ENCODE peak calls at places on chromosomes 6 and 20, in ten cellular contexts. R is breast epithelium, U is Panc1, P is HCT116, T is transverse colon, W is GM23338, A is SK-N-SH, F is SK-N-MC, D is prostate gland, Q is K562. O is an unnamed sample.

GRCh38 chr6:32176476-32177181 is 745 bp upstream of the AGPAT1 start:
- DNase-seq in T (no peak), F (no peak), U (no peak), A (no peak), P (no peak), W (no peak), Q (no peak), R (no peak), D (no peak), O (no peak)

GRCh38 chr20:62416651-62417637 is 9.9 kb upstream of the CABLES2 start:
- DNase-seq in R (no peak), P (no peak), D (no peak), W (no peak), F (no peak), U (no peak), Q (no peak), T (no peak), A (no peak), O (no peak)

GRCh38 chr6:136334853-136335252 is 45.2 kb upstream of the BCLAF1 start:
- DNase-seq in F (no peak), T (no peak), Q (no peak), W (peak; percentile 74), P (no peak), A (no peak), D (no peak), U (no peak), R (no peak), O (no peak)

GRCh38 chr6:98894810-98895209 is 52.9 kb downstream of the FBXL4 start:
- DNase-seq in D (no peak), P (no peak), T (no peak), U (no peak), W (no peak), R (no peak), F (no peak), A (no peak), Q (no peak), O (no peak)

GRCh38 chr6:23412770-23413169 is 713.2 kb upstream of the NRSN1 start:
- DNase-seq in W (no peak), F (no peak), Q (no peak), R (no peak), P (no peak), T (no peak), A (no peak), D (no peak), U (no peak), O (no peak)

GRCh38 chr6:8749449-8749848 is 314.1 kb upstream of the SLC35B3 start:
- DNase-seq in U (no peak), Q (no peak), F (peak; percentile 8), A (no peak), P (no peak), W (no peak), R (no peak), D (no peak), T (no peak), O (no peak)

GRCh38 chr20:12171927-12172581 is 254.4 kb downstream of the BTBD3 start:
- DNase-seq in Q (no peak), D (no peak), T (no peak), R (no peak), F (no peak), W (peak; percentile 5), P (no peak), U (no peak), A (no peak), O (no peak)

GRCh38 chr6:69421986-69422385 is 374.8 kb downstream of the LMBRD1 start:
- DNase-seq in A (no peak), R (no peak), P (no peak), T (no peak), D (no peak), U (no peak), Q (no peak), W (no peak), F (no peak), O (no peak)

GRCh38 chr20:20820104-20820503 is 107.7 kb upstream of the RALGAPA2 start:
- DNase-seq in A (peak; percentile 47), P (peak; percentile 34), R (no peak), W (peak; percentile 84), U (no peak), Q (peak; percentile 59), F (no peak), D (no peak), T (no peak), O (no peak)

GRCh38 chr6:34056301-34056700 is 89.6 kb downstream of the GRM4 start:
- DNase-seq in F (no peak), R (peak; percentile 63), U (no peak), T (peak; percentile 77), A (no peak), Q (peak; percentile 97), W (peak; percentile 91), P (peak; percentile 68), D (peak; percentile 7), O (no peak)

GRCh38 chr20:49561256-49561655 is 6.7 kb downstream of the PTGIS start:
- DNase-seq in U (no peak), R (no peak), W (no peak), A (no peak), Q (no peak), D (no peak), T (peak; percentile 1), P (no peak), F (no peak), O (no peak)

GRCh38 chr20:10218536-10219451 is at the start of gene SNAP25:
- DNase-seq in Q (peak; percentile 74), U (peak; percentile 50), T (peak; percentile 22), A (peak; percentile 88), F (peak; percentile 75), R (peak; percentile 63), D (peak; percentile 64), W (peak; percentile 96), P (peak; percentile 54), O (no peak)

DNA sequence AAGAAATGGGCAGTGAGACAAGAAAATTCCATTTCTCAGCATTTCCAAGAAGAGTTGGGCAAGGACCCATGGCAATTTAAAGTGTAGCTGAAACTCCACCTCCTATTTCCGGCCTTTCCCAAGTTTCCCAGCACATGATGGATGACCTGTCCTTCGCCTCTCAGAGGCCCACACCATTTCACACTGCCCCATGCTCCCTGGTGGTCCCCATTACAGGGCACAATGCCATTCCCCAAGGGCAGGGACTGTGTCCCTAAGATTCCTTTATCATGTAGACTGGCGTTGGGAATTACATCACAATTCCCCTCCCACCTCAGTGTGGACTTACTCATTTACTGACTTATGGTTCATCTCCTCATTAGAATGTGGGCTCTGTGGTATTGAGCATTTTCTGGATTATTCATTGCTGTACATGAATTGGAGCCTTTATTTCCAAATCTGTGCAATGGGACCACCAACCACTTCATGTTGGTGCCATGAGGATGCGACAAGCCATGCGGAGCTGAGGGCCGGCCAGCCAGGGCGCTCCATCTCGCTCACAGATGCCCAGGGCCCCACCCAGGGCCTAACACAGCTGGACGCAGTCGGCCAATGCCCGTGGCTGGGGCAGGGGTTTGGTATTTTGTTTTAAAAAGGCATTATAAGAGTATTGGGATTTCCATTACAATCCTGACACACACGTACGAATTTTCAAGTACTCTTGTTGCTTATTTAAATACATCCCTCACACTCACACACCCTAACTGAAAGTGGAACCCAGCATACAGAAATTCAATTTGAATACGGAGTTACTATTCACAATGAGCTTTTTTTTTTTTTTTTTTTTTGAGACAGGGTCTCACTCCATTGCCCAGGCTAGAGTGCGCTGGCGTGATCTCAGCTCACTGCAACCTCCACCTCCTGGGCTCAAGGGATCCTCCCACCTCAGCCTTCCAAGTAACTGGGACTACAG is 5.4 kb downstream of the ACSS1 start:
- DNase-seq in Q (no peak), A (no peak), T (peak; percentile 10), R (peak; percentile 35), D (no peak), P (no peak), W (no peak), F (no peak), U (no peak), O (no peak)
- TF ChIP-seq POLR2AphosphoS5 in Q (no peak), A (no peak), T (no peak), R (no peak), D (no peak), P (no peak), W (no peak), F (no peak), U (no peak), O (no peak)

DNA sequence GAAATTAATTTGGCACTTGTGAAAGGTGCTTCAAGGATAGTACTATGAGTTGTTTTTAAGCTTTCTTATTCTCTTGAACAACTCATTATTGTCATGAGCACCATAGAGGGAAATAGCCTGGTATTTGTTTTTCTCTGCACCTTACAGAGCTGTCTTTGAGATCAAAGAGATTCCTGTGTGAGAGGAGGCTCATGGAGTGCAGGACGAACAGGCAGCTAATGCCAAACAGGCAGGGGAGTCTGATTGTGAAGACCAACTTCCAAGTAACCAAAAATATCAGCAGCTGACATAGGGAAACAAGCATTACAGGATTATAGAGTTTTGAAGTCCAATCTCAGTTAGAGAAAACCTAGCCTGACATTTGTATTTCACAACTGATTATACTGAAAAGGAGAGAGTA is 110.6 kb upstream of the TENT5A start:
- DNase-seq in F (no peak), U (no peak), D (no peak), P (no peak), W (peak; percentile 42), A (no peak), T (no peak), R (no peak), Q (no peak), O (no peak)
- H3K27ac ChIP-seq in F (no peak overlapping the region), U (no peak overlapping the region), D (no peak overlapping the region), P (no peak overlapping the region), W (no peak overlapping the region), A (no peak overlapping the region), T (no peak overlapping the region), R (no peak overlapping the region), Q (no peak overlapping the region), O (no peak overlapping the region)

DNA sequence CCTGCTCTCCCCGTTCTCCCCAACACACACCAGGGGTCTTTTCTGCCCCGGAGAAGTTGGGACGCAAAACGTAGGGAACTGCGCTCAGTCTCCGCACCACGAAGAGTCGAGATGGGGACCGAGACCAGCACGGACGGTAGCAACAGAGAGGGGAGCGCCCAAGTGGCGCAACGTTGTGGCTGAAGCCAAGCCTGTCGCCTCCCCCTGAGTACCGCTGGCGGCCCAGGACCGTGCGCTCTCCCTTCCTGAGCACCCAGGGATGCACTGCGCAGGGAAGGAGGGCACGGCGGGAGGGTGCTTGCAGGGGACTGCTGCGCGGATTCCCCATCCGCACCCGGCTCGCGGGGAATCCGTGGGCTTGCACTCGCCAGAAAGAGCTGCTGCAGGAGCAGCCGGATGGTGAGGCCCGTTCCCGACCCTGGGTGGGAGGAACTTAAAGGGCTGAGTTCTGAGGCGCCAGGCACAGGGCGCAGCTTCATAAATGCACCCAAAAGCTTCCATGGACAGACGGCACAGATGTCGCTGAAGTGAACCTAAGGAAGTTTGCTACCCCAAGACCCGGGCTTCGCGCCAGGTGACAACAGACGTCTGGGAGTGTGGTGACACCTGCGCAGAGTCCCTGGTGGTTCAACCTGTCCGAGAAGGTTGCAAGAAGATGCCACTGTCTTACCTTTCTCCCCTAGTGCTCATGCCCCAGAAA is 178.7 kb downstream of the TBXT start:
- DNase-seq in U (no peak), A (peak; percentile 63), P (no peak), D (no peak), Q (no peak), F (no peak), T (no peak), R (no peak), W (peak; percentile 44), O (peak; percentile 83)
- TF ChIP-seq POLR2AphosphoS5 in U (no peak), A (no peak), P (no peak), D (no peak), Q (no peak), F (no peak), T (no peak), R (no peak), W (no peak), O (no peak)

DNA sequence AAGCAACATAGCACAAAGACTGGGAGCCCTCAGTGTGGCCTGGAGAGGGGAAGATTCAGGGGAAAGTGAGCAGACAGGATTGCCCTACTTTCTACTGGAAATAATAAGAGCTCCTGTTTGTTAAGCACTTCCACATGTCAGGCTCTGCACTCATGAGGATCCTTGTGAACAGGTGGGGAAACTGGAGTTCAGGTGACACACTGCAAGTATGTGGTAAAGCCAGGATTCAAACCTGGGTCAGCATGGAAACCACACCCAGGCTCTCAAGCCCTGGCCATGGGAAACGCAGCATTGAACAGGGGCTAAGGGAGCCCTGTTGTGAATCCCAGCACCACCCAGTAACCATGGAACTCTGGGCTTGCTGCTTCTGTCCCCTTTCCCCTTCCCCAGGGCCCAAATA is 42.8 kb upstream of the ID1 start:
- DNase-seq in R (no peak), T (no peak), F (no peak), W (no peak), D (no peak), P (peak; percentile 42), Q (no peak), U (no peak), A (no peak), O (no peak)
- H3K27ac ChIP-seq in R (peak overlapping the region; percentile 4), T (peak overlapping the region; percentile 38), F (peak overlapping the region; percentile 35), W (peak overlapping the region; percentile 60), D (no peak overlapping the region), P (peak overlapping the region; percentile 93), Q (no peak overlapping the region), U (peak overlapping the region; percentile 88), A (peak overlapping the region; percentile 96), O (no peak overlapping the region)

O was measured in vagina.